ENCODE peak calls at places on chromosomes 13 and 19, in four cellular contexts. I, C, D and V are unnamed samples.
A peak's percentile ranks its signal among the peaks of the same experiment; 100 is the strongest.

GRCh38 chr13:52454825-52455676 is at the start of gene CKAP2:
- DNase-seq in I (peak; percentile 92), C (peak; percentile 77), D (peak; percentile 91), V (peak; percentile 93)

GRCh38 chr13:114203536-114203935 is 24.5 kb downstream of the CFAP97D2 start:
- DNase-seq in I (no peak), C (no peak), D (no peak), V (no peak)

GRCh38 chr13:105990256-105990958 is 545.1 kb downstream of the EFNB2 start:
- DNase-seq in I (no peak), C (no peak), D (no peak), V (peak; percentile 74)

GRCh38 chr19:39398297-39398864 is 7.2 kb downstream of the MED29 start:
- DNase-seq in I (peak; percentile 92), C (no peak), D (peak; percentile 60), V (peak; percentile 84)

GRCh38 chr13:25171517-25172302 is at the start of gene AMER2:
- DNase-seq in I (no peak), C (no peak), D (no peak), V (no peak)

GRCh38 chr19:3338541-3339181 is 27.7 kb upstream of the NFIC start:
- DNase-seq in I (no peak), C (no peak), D (no peak), V (no peak)

GRCh38 chr13:23466144-23467002 is 32.9 kb upstream of the SACS start:
- DNase-seq in I (peak; percentile 76), C (peak; percentile 73), D (peak; percentile 52), V (peak; percentile 86)

GRCh38 chr19:38039966-38040365 is 133.0 kb downstream of the SIPA1L3 start:
- DNase-seq in I (peak; percentile 86), C (no peak), D (no peak), V (peak; percentile 99)

GRCh38 chr13:44364601-44365000 is 9.0 kb upstream of the SERP2 start:
- DNase-seq in I (peak; percentile 57), C (no peak), D (no peak), V (peak; percentile 55)

DNA sequence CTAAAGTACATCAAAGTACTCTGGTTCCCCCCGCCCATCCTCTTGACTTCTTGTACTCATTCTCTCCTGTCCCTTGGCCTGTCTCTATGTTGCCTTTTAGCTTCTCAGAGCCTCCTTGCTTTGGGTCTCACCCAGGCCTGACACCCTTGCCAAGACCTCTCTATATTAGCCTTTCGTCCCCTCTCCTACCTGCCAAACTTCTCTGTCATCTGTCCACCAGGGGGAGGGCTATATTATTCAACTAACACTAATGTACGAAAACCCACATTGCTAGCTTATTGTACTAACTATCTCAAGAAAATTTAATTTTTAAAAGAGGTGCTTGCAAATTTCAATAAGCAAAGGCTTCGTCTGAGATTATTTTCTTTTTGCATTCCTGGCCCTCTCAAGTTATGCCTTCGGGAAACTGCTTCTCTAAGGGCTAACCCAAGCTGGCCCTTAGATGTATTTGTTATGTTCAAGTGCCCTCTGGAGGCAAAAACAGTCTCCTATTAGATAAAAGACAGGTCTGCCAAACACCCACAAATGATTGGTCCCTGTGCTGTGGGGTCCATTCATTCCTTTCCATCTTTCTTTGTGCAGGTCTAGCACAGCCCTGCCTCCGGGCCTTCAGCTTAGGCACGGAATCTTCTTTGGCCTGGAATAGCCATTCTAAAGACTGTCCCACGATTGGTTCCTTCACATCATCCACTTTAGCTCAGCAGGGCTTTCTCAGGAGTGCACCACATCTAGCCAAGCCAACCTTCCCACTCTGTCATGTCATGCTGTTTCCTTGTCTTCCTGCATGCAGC is 6.4 kb upstream of the MRPS31 start:
- DNase-seq in I (peak; percentile 64), C (no peak), D (peak; percentile 59), V (peak; percentile 37)
- TF ChIP-seq USF2 in I (no peak), C (no peak), D (no peak), V (no peak)

GRCh38 chr19:35400773-35401100 is 29.9 kb downstream of the GPR42 start:
- DNase-seq in I (no peak), C (no peak), D (no peak), V (no peak)

GRCh38 chr19:35398570-35398969 is 27.7 kb downstream of the GPR42 start:
- DNase-seq in I (no peak), C (no peak), D (no peak), V (no peak)

GRCh38 chr19:35399948-35400772 is 29.3 kb downstream of the GPR42 start:
- DNase-seq in I (no peak), C (no peak), D (no peak), V (no peak)

GRCh38 chr19:35397064-35397463 is 26.2 kb downstream of the GPR42 start:
- DNase-seq in I (no peak), C (no peak), D (no peak), V (no peak)

DNA sequence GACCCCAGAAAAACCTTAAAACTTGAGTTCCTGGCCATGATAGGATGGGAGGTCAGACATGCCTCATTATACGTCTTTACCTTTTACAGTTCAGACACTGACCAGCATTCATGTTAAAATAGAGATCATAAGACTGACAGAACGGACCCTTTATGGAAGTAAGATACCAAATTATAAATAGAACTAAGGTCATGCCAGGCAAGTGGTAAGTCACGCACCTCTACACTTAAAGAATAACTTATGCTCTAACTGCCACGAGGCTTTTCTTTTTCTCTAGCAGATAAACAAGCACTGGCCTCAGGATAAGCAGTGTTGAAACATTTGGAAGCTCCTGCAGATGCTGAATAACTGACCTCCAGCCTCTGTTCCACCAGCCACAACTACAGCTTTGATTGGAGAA is 28.4 kb downstream of the GPR42 start:
- DNase-seq in I (no peak), C (no peak), D (no peak), V (no peak)
- TF ChIP-seq ELK1 in I (no peak), C (no peak), D (no peak), V (no peak)

DNA sequence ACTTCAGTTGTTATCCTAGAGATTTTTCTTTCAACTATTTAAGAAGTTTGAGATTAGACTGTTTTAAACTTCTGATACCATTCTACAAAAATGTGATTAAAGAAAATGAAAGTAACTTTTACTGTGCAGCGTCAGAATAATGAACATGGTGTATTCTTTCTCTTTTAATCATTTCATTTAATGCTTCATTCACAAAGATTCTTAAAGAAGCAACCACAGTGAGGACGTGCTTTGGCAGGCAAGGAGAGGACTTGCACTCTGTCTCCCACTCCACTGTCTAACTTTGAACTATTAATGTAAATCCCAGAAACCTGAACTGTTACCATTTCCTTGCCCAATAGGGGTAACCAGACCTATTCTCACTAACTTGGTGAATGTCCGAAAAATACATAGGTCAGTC is 137.0 kb downstream of the KCNRG start:
- DNase-seq in I (no peak), C (no peak), D (no peak), V (no peak)
- H3K4me3 ChIP-seq in I (no peak overlapping the region), C (no peak overlapping the region), D (no peak overlapping the region), V (no peak overlapping the region)

GRCh38 chr13:98022210-98022609 is 68.7 kb downstream of the IPO5 start:
- DNase-seq in I (no peak), C (no peak), D (no peak), V (peak; percentile 93)
- TF ChIP-seq USF2 in I (no peak), C (no peak), D (no peak), V (no peak)

GRCh38 chr19:50053119-50053518 is 27.3 kb downstream of the ZNF473 start:
- DNase-seq in I (no peak), C (no peak), D (no peak), V (no peak)
- TF ChIP-seq ELK1 in I (no peak), C (no peak), D (no peak), V (no peak)

GRCh38 chr13:75481176-75482069 is 546 bp downstream of the TBC1D4 start:
- DNase-seq in I (peak; percentile 21), C (no peak), D (peak; percentile 12), V (no peak)

GRCh38 chr13:75478659-75479058 is 3.3 kb downstream of the TBC1D4 start:
- DNase-seq in I (no peak), C (no peak), D (no peak), V (no peak)

GRCh38 chr13:75480691-75481175 is 1.2 kb downstream of the TBC1D4 start:
- DNase-seq in I (peak; percentile 59), C (no peak), D (peak; percentile 15), V (peak; percentile 37)

GRCh38 chr13:75482070-75482819 is at the start of gene TBC1D4:
- DNase-seq in I (peak; percentile 90), C (peak; percentile 66), D (peak; percentile 68), V (peak; percentile 82)

DNA sequence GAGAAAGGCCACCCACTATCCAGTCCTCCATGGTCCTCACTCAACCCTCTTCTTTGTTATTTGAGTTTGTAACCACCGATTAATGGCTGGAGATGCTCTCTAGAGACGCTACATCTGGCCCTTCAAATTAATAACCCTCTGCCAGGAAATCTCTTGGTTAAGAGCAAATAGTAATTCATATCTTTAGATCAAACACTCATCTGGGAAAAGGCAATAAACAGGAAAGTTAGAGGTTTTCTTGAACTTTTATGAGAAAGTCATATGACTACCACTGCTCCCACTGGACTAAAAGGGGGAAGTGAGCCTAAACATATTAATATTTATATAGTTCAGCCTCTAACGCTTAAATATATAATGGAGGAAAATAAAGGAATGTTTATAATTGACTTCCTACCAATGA is 2.9 kb downstream of the TBC1D4 start:
- DNase-seq in I (no peak), C (no peak), D (no peak), V (no peak)
- H3K4me3 ChIP-seq in I (no peak overlapping the region), C (peak overlapping the region; percentile 82), D (no peak overlapping the region), V (no peak overlapping the region)

GRCh38 chr19:52748336-52748950 is 13.6 kb upstream of the ZNF611 start:
- DNase-seq in I (peak; percentile 19), C (peak; percentile 4), D (no peak), V (peak; percentile 57)
- TF ChIP-seq USF2 in I (no peak), C (no peak), D (no peak), V (no peak)

DNA sequence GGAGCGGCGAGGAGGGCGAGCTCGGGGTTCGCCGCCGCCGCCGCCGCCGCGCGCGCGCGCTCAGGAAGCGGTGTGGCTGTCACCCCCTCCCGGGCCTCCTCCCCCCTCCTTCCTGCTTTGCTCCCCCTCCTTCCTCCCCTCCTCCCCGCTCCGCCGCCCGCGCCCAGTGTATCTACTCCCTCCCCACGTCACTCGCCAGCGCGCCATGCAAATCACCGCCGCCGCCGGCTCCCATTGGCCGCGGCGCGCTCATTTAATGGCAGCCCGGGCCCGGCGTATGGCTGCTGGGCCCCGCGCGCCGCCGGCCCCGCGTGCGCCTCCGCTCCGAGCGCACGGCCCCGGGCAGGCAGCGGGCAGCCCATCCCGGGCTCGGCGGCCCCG is 335 bp upstream of the SOX1 start:
- DNase-seq in I (no peak), C (no peak), D (no peak), V (no peak)
- TF ChIP-seq ELK1 in I (no peak), C (no peak), D (no peak), V (no peak)

GRCh38 chr13:30441304-30441703 is 19.0 kb downstream of the UBE2L5 start:
- DNase-seq in I (no peak), C (no peak), D (no peak), V (peak; percentile 19)
- H3K4me3 ChIP-seq in I (no peak overlapping the region), C (no peak overlapping the region), D (no peak overlapping the region), V (no peak overlapping the region)

DNA sequence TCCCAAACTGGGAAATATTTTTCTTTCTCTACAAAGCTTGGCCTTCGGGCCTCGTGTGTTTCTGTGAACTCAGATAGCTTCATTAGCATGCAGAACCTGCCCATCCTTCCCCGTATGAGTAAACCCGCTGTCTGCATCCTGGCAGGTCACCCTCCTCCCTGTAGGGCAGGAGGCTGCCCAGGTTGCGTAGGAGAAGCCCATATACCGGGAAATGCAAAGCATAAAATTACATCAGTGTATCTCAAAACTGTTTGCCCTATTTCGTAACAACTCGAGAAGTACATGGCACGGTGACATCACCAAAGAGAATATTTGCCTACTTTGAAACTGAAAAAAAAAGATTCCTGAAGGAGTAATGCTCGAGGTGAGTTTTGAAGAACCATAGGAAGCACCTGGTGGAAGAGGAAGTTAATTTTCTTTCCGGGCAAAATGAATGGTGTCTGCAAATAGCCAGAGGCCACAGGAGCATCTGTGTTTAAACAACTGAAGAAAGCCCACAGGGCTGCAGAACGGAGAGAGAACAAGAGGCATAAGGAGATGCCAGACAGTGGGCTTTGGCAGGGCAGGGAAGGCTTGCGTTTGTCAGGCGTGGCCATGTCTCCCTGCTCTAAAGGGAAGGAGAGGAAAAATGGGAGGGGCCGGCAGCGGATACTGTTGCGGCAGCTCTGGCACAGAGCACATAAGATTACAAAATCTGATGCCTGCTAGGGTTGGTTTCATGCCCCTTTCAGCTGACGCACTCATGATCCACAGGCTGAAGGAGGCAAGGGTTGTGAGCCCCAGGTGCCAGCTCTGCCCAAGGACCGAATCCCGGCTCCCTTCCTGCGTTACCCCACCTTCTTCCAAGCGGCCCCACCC is 81.4 kb downstream of the IRS2 start:
- DNase-seq in I (peak; percentile 87), C (no peak), D (no peak), V (no peak)
- TF ChIP-seq USF2 in I (no peak), C (no peak), D (no peak), V (no peak)